ENCODE peak calls at places on chromosomes 2 and 18, in seven cellular contexts. W is PC-3, N is HCT116, J is MM.1S, Q is neural progenitor cell, T is hepatocyte, C is OCI-LY7. Y is an unnamed sample.

GRCh38 chr18:44834867-44835469 is 154.3 kb downstream of the SETBP1 start:
- DNase-seq in W (no peak), N (no peak), J (no peak), Q (no peak), T (no peak), C (no peak), Y (no peak)

GRCh38 chr2:177147093-177147694 is 65.4 kb upstream of the HNRNPA3 start:
- DNase-seq in W (peak; percentile 77), N (no peak), J (peak; percentile 69), Q (peak; percentile 48), T (peak; percentile 72), C (peak; percentile 61), Y (peak; percentile 80)

GRCh38 chr18:70671889-70672551 is 383.2 kb downstream of the SOCS6 start:
- DNase-seq in W (no peak), N (no peak), J (peak; percentile 75), Q (no peak), T (no peak), C (peak; percentile 10), Y (no peak)

GRCh38 chr2:239830066-239830717 is 194.9 kb downstream of the NDUFA10 start:
- DNase-seq in W (peak; percentile 19), N (no peak), J (peak; percentile 55), Q (no peak), T (no peak), C (no peak), Y (no peak)

GRCh38 chr2:192194866-192195547 is at the start of gene TMEFF2:
- DNase-seq in W (peak; percentile 43), N (no peak), J (peak; percentile 63), Q (peak; percentile 96), T (peak; percentile 76), C (no peak), Y (peak; percentile 82)

GRCh38 chr2:161414385-161415040 is 1.6 kb upstream of the TBR1 start:
- DNase-seq in W (peak; percentile 57), N (no peak), J (no peak), Q (peak; percentile 84), T (peak; percentile 32), C (no peak), Y (peak; percentile 67)

GRCh38 chr2:222535477-222535876 is 111.1 kb downstream of the SGPP2 start:
- DNase-seq in W (no peak), N (no peak), J (no peak), Q (peak; percentile 64), T (no peak), C (no peak), Y (no peak)

GRCh38 chr2:10357770-10358169 is 55.1 kb downstream of the HPCAL1 start:
- DNase-seq in W (no peak), N (no peak), J (no peak), Q (no peak), T (no peak), C (no peak), Y (no peak)

GRCh38 chr2:25071962-25072361 is 30.1 kb downstream of the EFR3B start:
- DNase-seq in W (no peak), N (no peak), J (no peak), Q (no peak), T (no peak), C (no peak), Y (no peak)

GRCh38 chr2:30527411-30527810 is 80.4 kb downstream of the LCLAT1 start:
- DNase-seq in W (no peak), N (no peak), J (no peak), Q (no peak), T (no peak), C (no peak), Y (peak; percentile 37)

GRCh38 chr18:50034029-50034428 is 160.9 kb downstream of the MYO5B start:
- DNase-seq in W (peak; percentile 16), N (no peak), J (no peak), Q (no peak), T (no peak), C (no peak), Y (no peak)

GRCh38 chr2:24892928-24893327 is 27.1 kb downstream of the ADCY3 start:
- DNase-seq in W (peak; percentile 15), N (no peak), J (no peak), Q (no peak), T (no peak), C (no peak), Y (peak; percentile 42)

GRCh38 chr2:216051350-216051749 is 30.3 kb downstream of the PECR start:
- DNase-seq in W (no peak), N (no peak), J (no peak), Q (no peak), T (no peak), C (no peak), Y (no peak)

GRCh38 chr2:241768850-241769249 is 7.8 kb upstream of the GAL3ST2 start:
- DNase-seq in W (no peak), N (no peak), J (no peak), Q (no peak), T (no peak), C (no peak), Y (no peak)

GRCh38 chr2:226270279-226270678 is 529.3 kb downstream of the IRS1 start:
- DNase-seq in W (no peak), N (no peak), J (no peak), Q (no peak), T (no peak), C (no peak), Y (no peak)

GRCh38 chr2:10914272-10914693 is 2.5 kb downstream of the KCNF1 start:
- DNase-seq in W (no peak), N (no peak), J (no peak), Q (peak; percentile 63), T (peak; percentile 33), C (no peak), Y (peak; percentile 48)

GRCh38 chr2:82650038-82650437 is 1809.0 kb downstream of the SUCLG1 start:
- DNase-seq in W (no peak), N (no peak), J (peak; percentile 42), Q (no peak), T (no peak), C (no peak), Y (peak; percentile 0)

GRCh38 chr2:179467111-179467510 is 202.5 kb upstream of the SESTD1 start:
- DNase-seq in W (peak; percentile 77), N (no peak), J (no peak), Q (no peak), T (no peak), C (no peak), Y (peak; percentile 63)

DNA sequence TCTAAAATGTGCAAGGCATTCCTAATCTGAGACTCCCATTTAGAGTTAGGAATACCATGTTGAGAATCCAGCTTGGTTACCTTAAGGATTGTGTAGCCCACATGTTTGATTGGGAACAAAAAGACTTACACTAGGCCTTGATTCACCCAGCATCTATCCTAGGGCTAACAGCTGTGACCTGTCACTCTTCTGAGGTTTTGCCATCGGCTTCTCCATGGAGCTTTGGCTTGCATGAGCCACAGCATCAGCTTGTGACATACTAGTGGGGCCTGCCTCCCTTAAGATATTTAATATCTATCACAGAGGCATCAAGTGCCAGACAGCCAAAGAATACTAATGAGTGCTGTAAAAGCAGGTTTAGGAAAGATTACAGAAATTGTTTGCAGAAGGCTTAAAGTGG is 241.3 kb upstream of the UBE2E3 start:
- DNase-seq in W (no peak), N (no peak), J (no peak), Q (no peak), T (no peak), C (no peak), Y (no peak)
- TF ChIP-seq EZH2phosphoT487 in W (no peak), N (no peak), J (no peak), Q (no peak), T (no peak), C (no peak), Y (no peak)

GRCh38 chr2:38465789-38466127 is 88.7 kb upstream of the ATL2 start:
- DNase-seq in W (peak; percentile 63), N (peak; percentile 54), J (no peak), Q (peak; percentile 50), T (peak; percentile 43), C (peak; percentile 88), Y (peak; percentile 49)
- TF ChIP-seq EZH2phosphoT487 in W (no peak), N (no peak), J (no peak), Q (no peak), T (no peak), C (no peak), Y (no peak)

GRCh38 chr18:47772374-47773248 is 157.8 kb downstream of the SMAD2 start:
- DNase-seq in W (peak; percentile 57), N (peak; percentile 60), J (peak; percentile 42), Q (peak; percentile 64), T (peak; percentile 68), C (peak; percentile 35), Y (peak; percentile 69)

GRCh38 chr18:47771922-47772321 is 158.5 kb downstream of the SMAD2 start:
- DNase-seq in W (no peak), N (no peak), J (no peak), Q (no peak), T (no peak), C (no peak), Y (no peak)

GRCh38 chr18:47767699-47768098 is 162.8 kb downstream of the SMAD2 start:
- DNase-seq in W (no peak), N (no peak), J (no peak), Q (no peak), T (no peak), C (no peak), Y (no peak)
- TF ChIP-seq EZH2phosphoT487 in W (no peak), N (no peak), J (no peak), Q (no peak), T (no peak), C (no peak), Y (no peak)

DNA sequence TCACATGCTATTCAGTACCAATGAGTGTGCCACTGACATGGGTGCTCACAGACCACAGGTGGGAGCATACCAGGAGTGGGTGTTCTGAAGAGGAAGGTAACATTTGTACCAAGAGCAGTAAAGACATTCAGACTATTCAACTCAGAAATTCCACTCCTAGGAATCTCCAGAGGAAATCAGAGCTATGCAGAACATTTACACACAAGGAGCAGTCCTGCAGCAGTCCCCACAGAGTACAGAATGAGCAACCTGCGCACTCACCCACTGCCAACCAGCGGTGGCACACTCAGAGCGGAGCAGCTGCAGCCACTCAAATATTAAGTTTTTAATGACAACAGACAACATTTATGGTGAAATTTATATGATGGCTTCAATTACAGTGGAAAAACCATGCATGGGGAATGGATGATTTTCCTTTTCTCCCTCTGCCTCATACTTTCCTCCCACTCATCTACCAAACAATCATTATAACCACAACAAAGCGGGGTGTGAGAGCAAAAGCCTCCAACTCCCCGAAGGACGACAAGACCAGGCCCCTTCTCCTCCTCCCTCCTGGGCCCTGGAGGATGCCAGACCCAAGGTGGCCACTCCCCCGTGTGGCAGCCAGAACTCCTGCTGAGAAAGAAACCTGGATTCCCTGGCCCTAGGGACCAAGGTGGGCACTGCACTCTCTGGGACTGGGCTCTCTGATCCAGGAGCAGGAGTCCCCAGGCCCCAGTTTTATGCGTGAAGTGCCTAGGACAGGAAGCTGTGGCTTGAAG is 5.4 kb downstream of the HS6ST1 start:
- DNase-seq in W (peak; percentile 47), N (peak; percentile 18), J (no peak), Q (no peak), T (peak; percentile 44), C (no peak), Y (peak; percentile 74)
- TF ChIP-seq EZH2phosphoT487 in W (no peak), N (no peak), J (no peak), Q (no peak), T (no peak), C (no peak), Y (no peak)

Y was measured in GM23248.